ENCODE peak calls at places on chromosomes 7 and 10, in seven cellular contexts. One of them, this sample, is unnamed.

GRCh38 chr10:3813267-3813666 is 28.3 kb upstream of the KLF6 start:
- DNase-seq in A549: no peak
- DNase-seq in lower lobe of right lung: no peak
- DNase-seq in RWPE1: no peak
- DNase-seq in AG10803: peak; percentile 28
- DNase-seq in uterus: no peak
- DNase-seq in IMR-90: no peak
- DNase-seq in this sample: no peak

GRCh38 chr10:99329891-99330674 is 927 bp downstream of the CNNM1 start:
- DNase-seq in uterus: no peak
- DNase-seq in lower lobe of right lung: peak; percentile 56
- DNase-seq in IMR-90: peak; percentile 4
- DNase-seq in AG10803: peak; percentile 34
- DNase-seq in RWPE1: peak; percentile 34
- DNase-seq in A549: peak; percentile 45
- DNase-seq in this sample: peak; percentile 43

GRCh38 chr7:28348631-28349030 is 63.7 kb upstream of the CREB5 start:
- DNase-seq in uterus: peak; percentile 21
- DNase-seq in RWPE1: no peak
- DNase-seq in lower lobe of right lung: no peak
- DNase-seq in AG10803: peak; percentile 6
- DNase-seq in IMR-90: no peak
- DNase-seq in A549: no peak
- DNase-seq in this sample: no peak

GRCh38 chr7:101087334-101088068 is 2.2 kb downstream of the TRIM56 start:
- DNase-seq in RWPE1: no peak
- DNase-seq in lower lobe of right lung: no peak
- DNase-seq in AG10803: no peak
- DNase-seq in IMR-90: no peak
- DNase-seq in uterus: no peak
- DNase-seq in A549: no peak
- DNase-seq in this sample: no peak

GRCh38 chr10:4351723-4352565 is 474.1 kb upstream of the AKR1E2 start:
- DNase-seq in A549: no peak
- DNase-seq in AG10803: peak; percentile 62
- DNase-seq in IMR-90: peak; percentile 43
- DNase-seq in uterus: no peak
- DNase-seq in RWPE1: no peak
- DNase-seq in lower lobe of right lung: no peak
- DNase-seq in this sample: no peak

GRCh38 chr7:51455948-51456347 is 139.3 kb upstream of the COBL start:
- DNase-seq in IMR-90: no peak
- DNase-seq in RWPE1: no peak
- DNase-seq in A549: no peak
- DNase-seq in uterus: no peak
- DNase-seq in AG10803: no peak
- DNase-seq in lower lobe of right lung: no peak
- DNase-seq in this sample: no peak

GRCh38 chr7:65798111-65799075 is 74.5 kb upstream of the VKORC1L1 start:
- DNase-seq in RWPE1: peak; percentile 26
- DNase-seq in A549: no peak
- DNase-seq in AG10803: peak; percentile 44
- DNase-seq in lower lobe of right lung: no peak
- DNase-seq in uterus: no peak
- DNase-seq in IMR-90: peak; percentile 85
- DNase-seq in this sample: no peak

GRCh38 chr7:67018940-67019339 is 22.3 kb downstream of the TYW1 start:
- DNase-seq in AG10803: no peak
- DNase-seq in lower lobe of right lung: no peak
- DNase-seq in RWPE1: no peak
- DNase-seq in IMR-90: no peak
- DNase-seq in A549: no peak
- DNase-seq in uterus: no peak
- DNase-seq in this sample: no peak

GRCh38 chr10:71564221-71564820 is 155.3 kb downstream of the C10orf105 start:
- DNase-seq in RWPE1: no peak
- DNase-seq in AG10803: no peak
- DNase-seq in lower lobe of right lung: no peak
- DNase-seq in uterus: no peak
- DNase-seq in IMR-90: no peak
- DNase-seq in A549: no peak
- DNase-seq in this sample: no peak

GRCh38 chr7:12554848-12555247 is 15.7 kb upstream of the SCIN start:
- DNase-seq in uterus: no peak
- DNase-seq in AG10803: no peak
- DNase-seq in A549: no peak
- DNase-seq in RWPE1: no peak
- DNase-seq in IMR-90: no peak
- DNase-seq in lower lobe of right lung: no peak
- DNase-seq in this sample: no peak

GRCh38 chr10:30529373-30529998 is 95.5 kb downstream of the MAP3K8 start:
- DNase-seq in AG10803: no peak
- DNase-seq in RWPE1: no peak
- DNase-seq in IMR-90: no peak
- DNase-seq in uterus: peak; percentile 27
- DNase-seq in A549: no peak
- DNase-seq in lower lobe of right lung: peak; percentile 91
- DNase-seq in this sample: no peak

GRCh38 chr10:20672724-20673123 is 224.4 kb downstream of the NEBL start:
- DNase-seq in IMR-90: no peak
- DNase-seq in RWPE1: no peak
- DNase-seq in lower lobe of right lung: no peak
- DNase-seq in A549: no peak
- DNase-seq in AG10803: no peak
- DNase-seq in uterus: no peak
- DNase-seq in this sample: no peak

GRCh38 chr7:15684834-15685233 is 1.6 kb downstream of the MEOX2 start:
- DNase-seq in RWPE1: no peak
- DNase-seq in lower lobe of right lung: no peak
- DNase-seq in A549: no peak
- DNase-seq in IMR-90: no peak
- DNase-seq in uterus: peak; percentile 22
- DNase-seq in AG10803: peak; percentile 17
- DNase-seq in this sample: no peak

GRCh38 chr10:124719213-124719851 is 24.8 kb downstream of the FAM53B start:
- DNase-seq in AG10803: peak; percentile 76
- DNase-seq in IMR-90: peak; percentile 52
- DNase-seq in A549: peak; percentile 26
- DNase-seq in uterus: peak; percentile 64
- DNase-seq in RWPE1: peak; percentile 88
- DNase-seq in lower lobe of right lung: no peak
- DNase-seq in this sample: peak; percentile 43

GRCh38 chr7:86904949-86905834 is 154.3 kb downstream of the ELAPOR2 start:
- DNase-seq in A549: peak; percentile 42
- DNase-seq in IMR-90: peak; percentile 10
- DNase-seq in lower lobe of right lung: no peak
- DNase-seq in uterus: no peak
- DNase-seq in AG10803: peak; percentile 37
- DNase-seq in RWPE1: no peak
- DNase-seq in this sample: peak; percentile 32

GRCh38 chr10:120455004-120455403 is 2.0 kb upstream of the PLPP4 start:
- DNase-seq in IMR-90: no peak
- DNase-seq in AG10803: peak; percentile 61
- DNase-seq in A549: no peak
- DNase-seq in uterus: no peak
- DNase-seq in RWPE1: no peak
- DNase-seq in lower lobe of right lung: no peak
- DNase-seq in this sample: no peak

GRCh38 chr10:11336703-11337102 is 274.7 kb downstream of the USP6NL start:
- DNase-seq in RWPE1: no peak
- DNase-seq in A549: no peak
- DNase-seq in uterus: no peak
- DNase-seq in IMR-90: no peak
- DNase-seq in lower lobe of right lung: no peak
- DNase-seq in AG10803: no peak
- DNase-seq in this sample: no peak

GRCh38 chr7:147978651-147979050 is 611.9 kb upstream of the C7orf33 start:
- DNase-seq in lower lobe of right lung: no peak
- DNase-seq in A549: no peak
- DNase-seq in uterus: no peak
- DNase-seq in RWPE1: no peak
- DNase-seq in AG10803: no peak
- DNase-seq in IMR-90: no peak
- DNase-seq in this sample: no peak

GRCh38 chr7:36506820-36507219 is 117.2 kb downstream of the ANLN start:
- DNase-seq in RWPE1: peak; percentile 50
- DNase-seq in IMR-90: peak; percentile 28
- DNase-seq in AG10803: peak; percentile 13
- DNase-seq in uterus: no peak
- DNase-seq in A549: peak; percentile 27
- DNase-seq in lower lobe of right lung: no peak
- DNase-seq in this sample: no peak

GRCh38 chr7:27961255-27961654 is 219.3 kb downstream of the JAZF1 start:
- DNase-seq in AG10803: peak; percentile 58
- DNase-seq in RWPE1: peak; percentile 55
- DNase-seq in lower lobe of right lung: no peak
- DNase-seq in uterus: no peak
- DNase-seq in IMR-90: peak; percentile 47
- DNase-seq in A549: no peak
- DNase-seq in this sample: no peak

DNA sequence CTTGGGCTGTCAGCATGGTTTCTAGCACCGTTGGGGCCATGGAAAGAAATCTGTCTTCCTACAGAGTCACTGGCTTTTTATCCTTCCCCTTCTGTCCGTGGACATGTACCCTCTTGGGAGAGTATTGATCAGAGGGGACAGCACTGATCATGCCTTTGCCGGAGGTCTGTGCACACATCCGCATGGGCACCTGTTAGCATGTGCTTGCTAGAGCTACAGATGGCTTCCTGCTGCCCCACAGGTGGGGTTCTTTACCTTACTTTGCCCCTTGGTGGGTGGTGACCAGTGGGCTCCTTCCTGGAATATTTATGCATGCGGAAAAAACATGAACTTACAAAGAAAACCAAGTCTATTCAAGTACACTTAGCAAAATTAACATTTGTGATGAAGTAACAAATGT is 24.9 kb downstream of the RPS24 start:
- DNase-seq in RWPE1: no peak
- DNase-seq in lower lobe of right lung: no peak
- DNase-seq in A549: no peak
- DNase-seq in uterus: no peak
- DNase-seq in AG10803: no peak
- DNase-seq in IMR-90: no peak
- DNase-seq in this sample: no peak
- TF ChIP-seq CTCF in RWPE1: no peak
- TF ChIP-seq CTCF in lower lobe of right lung: no peak
- TF ChIP-seq CTCF in A549: no peak
- TF ChIP-seq CTCF in uterus: no peak
- TF ChIP-seq CTCF in AG10803: no peak
- TF ChIP-seq CTCF in IMR-90: no peak
- TF ChIP-seq CTCF in this sample: no peak

GRCh38 chr7:2903686-2904162 is 59.6 kb upstream of the GNA12 start:
- DNase-seq in A549: no peak
- DNase-seq in RWPE1: no peak
- DNase-seq in lower lobe of right lung: no peak
- DNase-seq in AG10803: no peak
- DNase-seq in IMR-90: no peak
- DNase-seq in uterus: no peak
- DNase-seq in this sample: no peak
- TF ChIP-seq CTCF in A549: no peak
- TF ChIP-seq CTCF in RWPE1: no peak
- TF ChIP-seq CTCF in lower lobe of right lung: no peak
- TF ChIP-seq CTCF in AG10803: no peak
- TF ChIP-seq CTCF in IMR-90: no peak
- TF ChIP-seq CTCF in uterus: no peak
- TF ChIP-seq CTCF in this sample: no peak

GRCh38 chr7:155597753-155598140 is 46.7 kb upstream of the RBM33 start:
- DNase-seq in IMR-90: no peak
- DNase-seq in uterus: no peak
- DNase-seq in AG10803: peak; percentile 55
- DNase-seq in RWPE1: no peak
- DNase-seq in A549: peak; percentile 39
- DNase-seq in lower lobe of right lung: no peak
- DNase-seq in this sample: no peak

GRCh38 chr7:155593455-155594162 is 47.2 kb upstream of the CNPY1 start:
- DNase-seq in RWPE1: no peak
- DNase-seq in uterus: no peak
- DNase-seq in IMR-90: no peak
- DNase-seq in A549: no peak
- DNase-seq in lower lobe of right lung: peak; percentile 64
- DNase-seq in AG10803: no peak
- DNase-seq in this sample: no peak

GRCh38 chr7:155591055-155591750 is 44.8 kb upstream of the CNPY1 start:
- DNase-seq in A549: peak; percentile 33
- DNase-seq in lower lobe of right lung: no peak
- DNase-seq in RWPE1: peak; percentile 19
- DNase-seq in IMR-90: no peak
- DNase-seq in AG10803: no peak
- DNase-seq in uterus: no peak
- DNase-seq in this sample: no peak

GRCh38 chr7:155594163-155594732 is 47.9 kb upstream of the CNPY1 start:
- DNase-seq in lower lobe of right lung: peak; percentile 43
- DNase-seq in AG10803: no peak
- DNase-seq in A549: no peak
- DNase-seq in IMR-90: no peak
- DNase-seq in uterus: no peak
- DNase-seq in RWPE1: no peak
- DNase-seq in this sample: no peak

GRCh38 chr7:155594961-155595366 is 48.6 kb upstream of the CNPY1 start:
- DNase-seq in AG10803: no peak
- DNase-seq in A549: no peak
- DNase-seq in lower lobe of right lung: peak; percentile 46
- DNase-seq in uterus: no peak
- DNase-seq in RWPE1: peak; percentile 22
- DNase-seq in IMR-90: no peak
- DNase-seq in this sample: no peak
- TF ChIP-seq CTCF in AG10803: no peak
- TF ChIP-seq CTCF in A549: no peak
- TF ChIP-seq CTCF in lower lobe of right lung: no peak
- TF ChIP-seq CTCF in uterus: no peak
- TF ChIP-seq CTCF in RWPE1: no peak
- TF ChIP-seq CTCF in IMR-90: no peak
- TF ChIP-seq CTCF in this sample: peak; percentile 5

GRCh38 chr7:129144834-129145668 is 544 bp downstream of the TSPAN33 start:
- DNase-seq in RWPE1: no peak
- DNase-seq in A549: no peak
- DNase-seq in IMR-90: no peak
- DNase-seq in AG10803: no peak
- DNase-seq in uterus: no peak
- DNase-seq in lower lobe of right lung: no peak
- DNase-seq in this sample: no peak
- TF ChIP-seq CTCF in RWPE1: peak; percentile 9
- TF ChIP-seq CTCF in A549: peak; percentile 51
- TF ChIP-seq CTCF in IMR-90: no peak
- TF ChIP-seq CTCF in AG10803: peak; percentile 12
- TF ChIP-seq CTCF in uterus: no peak
- TF ChIP-seq CTCF in lower lobe of right lung: no peak
- TF ChIP-seq CTCF in this sample: no peak

GRCh38 chr10:35598379-35598778 is 6.8 kb upstream of the GJD4 start:
- DNase-seq in uterus: no peak
- DNase-seq in AG10803: no peak
- DNase-seq in IMR-90: no peak
- DNase-seq in RWPE1: no peak
- DNase-seq in A549: peak; percentile 14
- DNase-seq in lower lobe of right lung: no peak
- DNase-seq in this sample: no peak
- TF ChIP-seq CTCF in uterus: peak; percentile 32
- TF ChIP-seq CTCF in AG10803: peak; percentile 48
- TF ChIP-seq CTCF in IMR-90: peak; percentile 32
- TF ChIP-seq CTCF in RWPE1: peak; percentile 10
- TF ChIP-seq CTCF in A549: peak; percentile 47
- TF ChIP-seq CTCF in lower lobe of right lung: no peak
- TF ChIP-seq CTCF in this sample: peak; percentile 21

GRCh38 chr7:141974831-141975230 is 1.3 kb upstream of the TAS2R38 start:
- DNase-seq in A549: peak; percentile 63
- DNase-seq in uterus: no peak
- DNase-seq in lower lobe of right lung: no peak
- DNase-seq in AG10803: no peak
- DNase-seq in IMR-90: no peak
- DNase-seq in RWPE1: peak; percentile 14
- DNase-seq in this sample: peak; percentile 30
- TF ChIP-seq CTCF in A549: peak; percentile 70
- TF ChIP-seq CTCF in uterus: no peak
- TF ChIP-seq CTCF in lower lobe of right lung: no peak
- TF ChIP-seq CTCF in AG10803: peak; percentile 8
- TF ChIP-seq CTCF in IMR-90: no peak
- TF ChIP-seq CTCF in RWPE1: peak; percentile 45
- TF ChIP-seq CTCF in this sample: peak; percentile 40